ENCODE peak calls at places on chromosomes 16 and 17, in five cellular contexts. One of them, this sample, is unnamed.

GRCh38 chr16:76441886-76442285 is 164.7 kb downstream of the CNTNAP4 start:
- DNase-seq in CD8-positive, alpha-beta T cell: no peak
- DNase-seq in M059J: no peak
- DNase-seq in NCI-H2081: no peak
- DNase-seq in NCI-H446: no peak
- DNase-seq in this sample: no peak

GRCh38 chr17:35748323-35748960 is 4.6 kb downstream of the GAS2L2 start:
- DNase-seq in NCI-H446: no peak
- DNase-seq in NCI-H2081: peak; percentile 14
- DNase-seq in M059J: peak; percentile 67
- DNase-seq in CD8-positive, alpha-beta T cell: no peak
- DNase-seq in this sample: no peak

GRCh38 chr16:17963185-17963836 is 373.2 kb downstream of the NPIPA8 start:
- DNase-seq in NCI-H446: no peak
- DNase-seq in M059J: no peak
- DNase-seq in CD8-positive, alpha-beta T cell: no peak
- DNase-seq in NCI-H2081: no peak
- DNase-seq in this sample: no peak

GRCh38 chr17:18185832-18186231 is 2.2 kb downstream of the ALKBH5 start:
- DNase-seq in NCI-H2081: no peak
- DNase-seq in CD8-positive, alpha-beta T cell: no peak
- DNase-seq in M059J: peak; percentile 44
- DNase-seq in NCI-H446: no peak
- DNase-seq in this sample: no peak

GRCh38 chr17:73043686-73044581 is 48.6 kb downstream of the SLC39A11 start:
- DNase-seq in M059J: no peak
- DNase-seq in CD8-positive, alpha-beta T cell: no peak
- DNase-seq in NCI-H446: no peak
- DNase-seq in NCI-H2081: no peak
- DNase-seq in this sample: no peak

GRCh38 chr17:43438626-43439529 is 40.1 kb downstream of the ARL4D start:
- DNase-seq in CD8-positive, alpha-beta T cell: no peak
- DNase-seq in NCI-H2081: no peak
- DNase-seq in NCI-H446: peak; percentile 46
- DNase-seq in M059J: no peak
- DNase-seq in this sample: no peak

GRCh38 chr16:21301168-21301894 is 23.2 kb upstream of the CRYM start:
- DNase-seq in CD8-positive, alpha-beta T cell: no peak
- DNase-seq in NCI-H2081: peak; percentile 44
- DNase-seq in M059J: peak; percentile 81
- DNase-seq in NCI-H446: peak; percentile 8
- DNase-seq in this sample: no peak

GRCh38 chr17:50604470-50604869 is 30.2 kb upstream of the ABCC3 start:
- DNase-seq in CD8-positive, alpha-beta T cell: no peak
- DNase-seq in NCI-H2081: peak; percentile 84
- DNase-seq in M059J: no peak
- DNase-seq in NCI-H446: peak; percentile 65
- DNase-seq in this sample: no peak

GRCh38 chr17:16880121-16880842 is 91.6 kb downstream of the TNFRSF13B start:
- DNase-seq in M059J: no peak
- DNase-seq in NCI-H2081: no peak
- DNase-seq in CD8-positive, alpha-beta T cell: no peak
- DNase-seq in NCI-H446: no peak
- DNase-seq in this sample: no peak

GRCh38 chr16:1696863-1697262 is 9.1 kb upstream of the MAPK8IP3 start:
- DNase-seq in NCI-H2081: no peak
- DNase-seq in CD8-positive, alpha-beta T cell: no peak
- DNase-seq in NCI-H446: no peak
- DNase-seq in M059J: peak; percentile 76
- DNase-seq in this sample: no peak

GRCh38 chr17:49193513-49194296 is 16.7 kb downstream of the GNGT2 start:
- DNase-seq in NCI-H2081: peak; percentile 83
- DNase-seq in NCI-H446: peak; percentile 4
- DNase-seq in CD8-positive, alpha-beta T cell: no peak
- DNase-seq in M059J: peak; percentile 79
- DNase-seq in this sample: no peak

GRCh38 chr16:27405546-27406451 is 3.8 kb downstream of the IL21R start:
- DNase-seq in CD8-positive, alpha-beta T cell: no peak
- DNase-seq in M059J: no peak
- DNase-seq in NCI-H446: no peak
- DNase-seq in NCI-H2081: no peak
- DNase-seq in this sample: no peak

GRCh38 chr16:28098959-28099945 is 35.7 kb upstream of the GSG1L start:
- DNase-seq in NCI-H2081: no peak
- DNase-seq in NCI-H446: no peak
- DNase-seq in M059J: no peak
- DNase-seq in CD8-positive, alpha-beta T cell: no peak
- DNase-seq in this sample: no peak

GRCh38 chr17:64781810-64782555 is 119.9 kb upstream of the SMURF2 start:
- DNase-seq in NCI-H2081: no peak
- DNase-seq in CD8-positive, alpha-beta T cell: no peak
- DNase-seq in M059J: no peak
- DNase-seq in NCI-H446: no peak
- DNase-seq in this sample: no peak

GRCh38 chr16:89155184-89155679 is 16.3 kb upstream of the CDH15 start:
- DNase-seq in M059J: peak; percentile 49
- DNase-seq in NCI-H446: no peak
- DNase-seq in NCI-H2081: no peak
- DNase-seq in CD8-positive, alpha-beta T cell: no peak
- DNase-seq in this sample: no peak

GRCh38 chr17:81471804-81472456 is 40.7 kb downstream of the ACTG1 start:
- DNase-seq in CD8-positive, alpha-beta T cell: no peak
- DNase-seq in NCI-H2081: no peak
- DNase-seq in M059J: peak; percentile 95
- DNase-seq in NCI-H446: no peak
- DNase-seq in this sample: no peak

GRCh38 chr16:15518412-15519351 is 84.3 kb downstream of the BMERB1 start:
- DNase-seq in NCI-H2081: no peak
- DNase-seq in CD8-positive, alpha-beta T cell: no peak
- DNase-seq in NCI-H446: peak; percentile 6
- DNase-seq in M059J: peak; percentile 47
- DNase-seq in this sample: no peak

GRCh38 chr17:11925271-11926021 is 71.8 kb downstream of the ZNF18 start:
- DNase-seq in M059J: no peak
- DNase-seq in NCI-H2081: no peak
- DNase-seq in NCI-H446: no peak
- DNase-seq in CD8-positive, alpha-beta T cell: no peak
- DNase-seq in this sample: no peak

GRCh38 chr17:79320331-79320730 is 245.7 kb downstream of the ENGASE start:
- DNase-seq in CD8-positive, alpha-beta T cell: no peak
- DNase-seq in NCI-H2081: no peak
- DNase-seq in M059J: no peak
- DNase-seq in NCI-H446: no peak
- DNase-seq in this sample: no peak

GRCh38 chr17:62703269-62703775 is 75.9 kb downstream of the MRC2 start:
- DNase-seq in M059J: peak; percentile 91
- DNase-seq in NCI-H446: no peak
- DNase-seq in CD8-positive, alpha-beta T cell: no peak
- DNase-seq in NCI-H2081: no peak
- DNase-seq in this sample: no peak

GRCh38 chr16:81095653-81095952 is 592 bp downstream of the GCSH start:
- DNase-seq in NCI-H446: no peak
- DNase-seq in CD8-positive, alpha-beta T cell: no peak
- DNase-seq in NCI-H2081: no peak
- DNase-seq in M059J: no peak
- DNase-seq in this sample: no peak